ENCODE peak calls at places on chromosomes 3 and 15, in six cellular contexts. V is adrenal gland, I is PC-3, R is tibial artery, W is gastrocnemius medialis, F is cardiac muscle cell. C is an unnamed sample.

GRCh38 chr15:45638641-45639040 is 3.8 kb downstream of the SQOR start:
- DNase-seq in R (no peak), V (no peak), W (no peak), F (no peak), I (peak; percentile 20), C (no peak)

GRCh38 chr3:81732642-81733041 is 28.8 kb downstream of the GBE1 start:
- DNase-seq in I (no peak), R (no peak), W (no peak), V (no peak), F (no peak), C (no peak)

GRCh38 chr3:72336821-72337479 is 511.3 kb downstream of the SHQ1 start:
- DNase-seq in I (peak; percentile 32), W (peak; percentile 52), V (peak; percentile 79), R (peak; percentile 87), F (peak; percentile 89), C (no peak)

GRCh38 chr3:12993022-12993622 is 80.1 kb downstream of the IQSEC1 start:
- DNase-seq in R (no peak), V (peak; percentile 68), I (peak; percentile 23), W (no peak), F (no peak), C (no peak)

GRCh38 chr3:58623961-58624360 is 42.6 kb downstream of the FAM3D start:
- DNase-seq in I (no peak), V (no peak), F (no peak), R (no peak), W (no peak), C (no peak)

GRCh38 chr3:142976621-142977398 is 13.3 kb upstream of the PAQR9 start:
- DNase-seq in I (peak; percentile 93), V (peak; percentile 95), F (peak; percentile 95), W (peak; percentile 50), R (peak; percentile 84), C (peak; percentile 17)

GRCh38 chr3:174862101-174862500 is 3.0 kb downstream of the NAALADL2 start:
- DNase-seq in R (no peak), V (no peak), F (no peak), W (no peak), I (peak; percentile 85), C (no peak)

GRCh38 chr3:147812186-147812911 is 403.2 kb downstream of the ZIC1 start:
- DNase-seq in F (no peak), V (no peak), I (no peak), W (no peak), R (no peak), C (no peak)

GRCh38 chr3:114365909-114366308 is 72.1 kb downstream of the TIGIT start:
- DNase-seq in W (no peak), F (no peak), I (peak; percentile 26), V (no peak), R (no peak), C (no peak)

GRCh38 chr3:169914321-169914720 is 2.9 kb downstream of the SAMD7 start:
- DNase-seq in V (peak; percentile 69), R (no peak), I (peak; percentile 33), F (peak; percentile 57), W (no peak), C (no peak)

GRCh38 chr15:89442671-89443307 is 53.6 kb downstream of the RHCG start:
- DNase-seq in V (peak; percentile 40), R (no peak), W (no peak), F (peak; percentile 50), I (peak; percentile 77), C (peak; percentile 14)

GRCh38 chr3:32398531-32398930 is 6.9 kb downstream of the CMTM7 start:
- DNase-seq in I (no peak), V (peak; percentile 41), F (peak; percentile 51), R (no peak), W (no peak), C (no peak)

GRCh38 chr3:107409365-107409764 is 32.1 kb downstream of the CCDC54 start:
- DNase-seq in I (no peak), F (no peak), V (no peak), W (no peak), R (no peak), C (no peak)

GRCh38 chr3:196339493-196340254 is 1.5 kb upstream of the TM4SF19 start:
- DNase-seq in I (peak; percentile 82), V (peak; percentile 38), W (no peak), F (peak; percentile 56), R (no peak), C (no peak)

GRCh38 chr15:40349163-40349562 is 1.7 kb upstream of the PHGR1 start:
- DNase-seq in V (no peak), R (no peak), W (no peak), I (no peak), F (no peak), C (no peak)

DNA sequence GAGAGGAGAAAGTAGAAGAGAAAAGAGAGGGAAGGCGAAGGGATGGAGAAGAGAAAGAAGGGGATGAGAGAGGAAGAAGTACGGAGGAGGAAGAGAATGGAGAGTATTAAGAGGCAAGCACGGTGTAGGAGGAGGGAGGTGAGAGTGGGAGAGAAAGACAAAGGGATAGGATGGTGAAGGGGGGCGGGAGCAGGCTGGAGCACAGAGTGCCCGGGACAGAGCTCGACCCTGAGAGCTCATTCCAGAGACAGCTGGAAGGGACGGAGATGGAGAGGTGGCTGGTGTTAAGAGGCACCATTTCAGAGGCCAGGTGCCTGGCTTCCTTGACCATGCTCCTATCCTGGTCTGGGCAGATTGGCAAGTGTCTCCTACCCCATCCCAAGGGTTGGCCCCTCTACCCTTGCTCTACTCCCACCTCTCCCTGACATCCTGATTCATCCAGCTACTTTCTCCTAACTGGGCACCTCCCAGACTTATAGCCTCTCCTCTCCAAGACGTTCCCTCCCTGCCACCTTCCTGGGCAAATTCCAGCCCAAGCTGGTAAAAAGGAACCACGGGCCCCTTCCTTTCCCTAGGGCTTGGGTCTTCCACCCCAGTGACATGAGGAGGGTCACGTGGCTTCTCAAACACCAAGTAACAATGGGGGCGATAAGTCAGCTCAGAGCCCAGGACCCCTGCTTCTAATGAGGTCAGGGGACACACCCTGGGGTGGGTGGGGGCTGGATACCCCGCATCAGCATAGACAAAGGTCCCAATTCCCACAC is 1.2 kb downstream of the CLCN2 start:
- DNase-seq in V (no peak), I (no peak), F (no peak), W (no peak), R (no peak), C (peak; percentile 27)
- H3K27ac ChIP-seq in V (no peak overlapping the region), I (no peak overlapping the region), F (no peak overlapping the region), W (no peak overlapping the region), R (no peak overlapping the region), C (peak overlapping the region; percentile 90)

GRCh38 chr15:78934063-78935023 is 10.5 kb downstream of the CTSH start:
- DNase-seq in W (no peak), I (no peak), R (peak; percentile 80), F (peak; percentile 55), V (no peak), C (no peak)
- H3K27ac ChIP-seq in W (peak overlapping the region; percentile 31), I (no peak overlapping the region), R (peak overlapping the region; percentile 39), F (no peak overlapping the region), V (no peak overlapping the region), C (no peak overlapping the region)

GRCh38 chr3:182364323-182364722 is 429.0 kb upstream of the ATP11B start:
- DNase-seq in I (peak; percentile 12), R (no peak), W (no peak), V (no peak), F (no peak), C (no peak)

GRCh38 chr3:182370949-182371348 is 422.4 kb upstream of the ATP11B start:
- DNase-seq in F (no peak), R (no peak), I (peak; percentile 81), W (no peak), V (no peak), C (no peak)

GRCh38 chr3:182369861-182370260 is 423.4 kb upstream of the ATP11B start:
- DNase-seq in F (no peak), I (peak; percentile 22), R (no peak), W (no peak), V (no peak), C (no peak)

GRCh38 chr3:182366746-182367145 is 426.6 kb upstream of the ATP11B start:
- DNase-seq in V (no peak), R (no peak), W (no peak), I (no peak), F (no peak), C (no peak)

DNA sequence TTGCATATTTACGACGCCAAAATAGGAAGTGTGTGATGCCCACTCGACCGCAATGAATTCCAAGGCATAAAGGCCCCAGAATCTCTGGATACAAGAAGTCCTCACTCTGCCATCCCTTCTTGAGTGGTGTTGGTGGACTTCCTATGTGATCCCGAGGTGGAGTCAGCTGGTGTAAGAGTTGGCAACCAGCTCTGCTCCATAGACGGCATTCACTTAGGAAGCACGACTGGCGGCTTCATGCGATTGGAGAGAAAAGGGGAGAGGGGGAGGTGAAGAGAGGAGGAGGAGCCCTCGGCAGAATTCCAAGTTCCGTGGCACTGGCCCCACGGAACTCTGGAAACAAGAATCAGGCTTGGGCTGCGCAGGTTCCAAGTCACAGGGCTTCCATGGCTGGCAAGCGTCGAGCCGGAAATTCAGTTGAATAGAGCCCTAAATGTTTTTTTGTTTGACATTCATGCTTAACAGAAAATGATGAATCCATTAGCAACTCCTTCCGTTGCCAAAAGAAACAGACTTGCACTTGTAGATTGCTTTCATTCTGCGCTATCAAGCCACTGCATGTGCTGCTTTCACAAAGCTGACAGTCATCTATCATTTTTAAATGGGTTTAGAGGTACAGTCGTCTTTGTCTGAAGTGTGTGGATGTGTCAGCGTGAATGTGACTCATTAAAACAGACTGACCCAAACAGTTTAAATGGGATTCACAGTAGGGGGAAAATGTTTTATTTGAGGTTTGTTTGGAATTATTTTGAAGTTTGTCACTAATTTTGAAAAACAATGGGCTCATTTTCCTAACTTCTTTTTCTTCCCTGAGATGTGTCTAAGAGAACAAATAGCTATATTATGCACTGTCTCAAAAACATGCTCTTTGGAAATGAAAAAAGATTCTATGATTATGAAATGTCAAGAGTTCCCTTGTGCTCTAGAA is 428.3 kb upstream of the ATP11B start:
- DNase-seq in R (no peak), I (peak; percentile 66), V (no peak), W (no peak), F (no peak), C (peak; percentile 20)
- H3K27ac ChIP-seq in R (no peak overlapping the region), I (no peak overlapping the region), V (no peak overlapping the region), W (no peak overlapping the region), F (no peak overlapping the region), C (peak overlapping the region; percentile 88)

GRCh38 chr3:153614131-153614530 is 452.1 kb downstream of the RAP2B start:
- DNase-seq in R (no peak), F (no peak), I (no peak), V (no peak), W (no peak), C (no peak)
- H3K27ac ChIP-seq in R (no peak overlapping the region), F (no peak overlapping the region), I (no peak overlapping the region), V (no peak overlapping the region), W (no peak overlapping the region), C (no peak overlapping the region)

GRCh38 chr15:69853572-69853971 is 244.1 kb downstream of the TLE3 start:
- DNase-seq in V (no peak), I (peak; percentile 93), R (no peak), F (peak; percentile 74), W (peak; percentile 9), C (peak; percentile 8)
- H3K27ac ChIP-seq in V (no peak overlapping the region), I (peak overlapping the region; percentile 59), R (no peak overlapping the region), F (no peak overlapping the region), W (no peak overlapping the region), C (no peak overlapping the region)